ENCODE peak calls at places on chromosomes 1 and 21, in ten cellular contexts. One of them, this sample, is unnamed.

GRCh38 chr1:167791281-167792209 is 69.8 kb downstream of the MPZL1 start:
- DNase-seq in breast epithelium: no peak
- DNase-seq in ovary: peak; percentile 78
- DNase-seq in tibial nerve: peak; percentile 76
- DNase-seq in Peyer's patch: peak; percentile 68
- DNase-seq in spleen: no peak
- DNase-seq in K562: no peak
- DNase-seq in transverse colon: peak; percentile 36
- DNase-seq in heart left ventricle: no peak
- DNase-seq in vagina: peak; percentile 95
- DNase-seq in this sample: peak; percentile 29

GRCh38 chr1:27868932-27869718 is 3.2 kb upstream of the THEMIS2 start:
- DNase-seq in breast epithelium: no peak
- DNase-seq in ovary: no peak
- DNase-seq in tibial nerve: no peak
- DNase-seq in Peyer's patch: peak; percentile 89
- DNase-seq in spleen: peak; percentile 91
- DNase-seq in K562: peak; percentile 57
- DNase-seq in transverse colon: peak; percentile 60
- DNase-seq in heart left ventricle: no peak
- DNase-seq in vagina: no peak
- DNase-seq in this sample: no peak

GRCh38 chr21:34255073-34255472 is 108.7 kb upstream of the KCNE2 start:
- DNase-seq in breast epithelium: no peak
- DNase-seq in ovary: no peak
- DNase-seq in tibial nerve: no peak
- DNase-seq in Peyer's patch: no peak
- DNase-seq in spleen: no peak
- DNase-seq in K562: no peak
- DNase-seq in transverse colon: no peak
- DNase-seq in heart left ventricle: no peak
- DNase-seq in vagina: no peak
- DNase-seq in this sample: no peak

GRCh38 chr1:6267686-6268281 is 6.9 kb upstream of the GPR153 start:
- DNase-seq in breast epithelium: no peak
- DNase-seq in ovary: no peak
- DNase-seq in tibial nerve: no peak
- DNase-seq in Peyer's patch: no peak
- DNase-seq in spleen: no peak
- DNase-seq in K562: no peak
- DNase-seq in transverse colon: no peak
- DNase-seq in heart left ventricle: no peak
- DNase-seq in vagina: no peak
- DNase-seq in this sample: no peak

GRCh38 chr21:29258626-29259335 is 39.9 kb upstream of the BACH1 start:
- DNase-seq in breast epithelium: no peak
- DNase-seq in ovary: no peak
- DNase-seq in tibial nerve: no peak
- DNase-seq in Peyer's patch: no peak
- DNase-seq in spleen: no peak
- DNase-seq in K562: no peak
- DNase-seq in transverse colon: no peak
- DNase-seq in heart left ventricle: no peak
- DNase-seq in vagina: no peak
- DNase-seq in this sample: no peak

GRCh38 chr1:1124786-1125642 is 9.1 kb upstream of the C1orf159 start:
- DNase-seq in breast epithelium: no peak
- DNase-seq in ovary: no peak
- DNase-seq in tibial nerve: no peak
- DNase-seq in Peyer's patch: peak; percentile 89
- DNase-seq in spleen: no peak
- DNase-seq in K562: no peak
- DNase-seq in transverse colon: peak; percentile 92
- DNase-seq in heart left ventricle: no peak
- DNase-seq in vagina: no peak
- DNase-seq in this sample: peak; percentile 80

GRCh38 chr1:163069142-163069541 is at the start of gene RGS4:
- DNase-seq in breast epithelium: no peak
- DNase-seq in ovary: peak; percentile 57
- DNase-seq in tibial nerve: peak; percentile 18
- DNase-seq in Peyer's patch: no peak
- DNase-seq in spleen: no peak
- DNase-seq in K562: peak; percentile 4
- DNase-seq in transverse colon: peak; percentile 8
- DNase-seq in heart left ventricle: peak; percentile 62
- DNase-seq in vagina: no peak
- DNase-seq in this sample: peak; percentile 31

GRCh38 chr1:33659641-33660040 is 187.2 kb downstream of the ZSCAN20 start:
- DNase-seq in breast epithelium: no peak
- DNase-seq in ovary: no peak
- DNase-seq in tibial nerve: no peak
- DNase-seq in Peyer's patch: no peak
- DNase-seq in spleen: no peak
- DNase-seq in K562: no peak
- DNase-seq in transverse colon: no peak
- DNase-seq in heart left ventricle: no peak
- DNase-seq in vagina: no peak
- DNase-seq in this sample: no peak

GRCh38 chr1:157700711-157701110 is at the start of gene FCRL3:
- DNase-seq in breast epithelium: no peak
- DNase-seq in ovary: no peak
- DNase-seq in tibial nerve: no peak
- DNase-seq in Peyer's patch: no peak
- DNase-seq in spleen: no peak
- DNase-seq in K562: no peak
- DNase-seq in transverse colon: no peak
- DNase-seq in heart left ventricle: no peak
- DNase-seq in vagina: no peak
- DNase-seq in this sample: no peak

GRCh38 chr1:207844374-207844773 is 66.6 kb downstream of the CD34 start:
- DNase-seq in breast epithelium: no peak
- DNase-seq in ovary: no peak
- DNase-seq in tibial nerve: no peak
- DNase-seq in Peyer's patch: no peak
- DNase-seq in spleen: no peak
- DNase-seq in K562: no peak
- DNase-seq in transverse colon: no peak
- DNase-seq in heart left ventricle: no peak
- DNase-seq in vagina: no peak
- DNase-seq in this sample: no peak

DNA sequence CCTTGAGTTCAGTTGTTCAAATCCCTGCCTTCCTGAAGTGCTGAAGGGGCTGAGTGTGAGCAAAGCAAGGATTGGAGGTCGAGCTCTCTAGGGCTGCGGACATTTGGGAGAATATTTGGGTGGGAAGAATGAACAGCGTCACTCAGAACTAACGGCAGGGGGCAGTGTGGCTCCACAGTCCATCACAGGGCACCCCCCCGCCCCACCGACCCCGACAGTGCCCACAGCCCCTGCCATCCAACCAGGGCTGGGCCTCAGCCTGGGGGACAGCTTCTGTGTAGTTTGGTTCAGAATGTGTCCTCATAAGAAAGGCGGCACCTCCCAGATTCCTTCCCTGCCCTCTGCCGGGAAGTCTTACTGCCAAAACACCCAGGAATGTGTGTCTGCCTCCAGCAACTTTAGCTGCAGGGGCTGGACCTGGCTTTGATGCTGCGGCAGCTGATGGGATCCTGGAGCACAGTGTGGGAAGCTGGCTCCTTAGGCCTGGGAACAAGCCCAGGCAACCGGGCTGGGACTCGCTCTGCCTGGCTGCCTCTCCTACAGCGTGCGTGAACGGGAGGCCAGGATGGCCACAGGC is 104.8 kb upstream of the TMPRSS2 start:
- DNase-seq in breast epithelium: peak; percentile 98
- DNase-seq in ovary: peak; percentile 75
- DNase-seq in tibial nerve: peak; percentile 76
- DNase-seq in Peyer's patch: peak; percentile 66
- DNase-seq in spleen: no peak
- DNase-seq in K562: peak; percentile 52
- DNase-seq in transverse colon: peak; percentile 57
- DNase-seq in heart left ventricle: peak; percentile 80
- DNase-seq in vagina: peak; percentile 97
- DNase-seq in this sample: peak; percentile 65
- TF ChIP-seq POLR2A in breast epithelium: no peak
- TF ChIP-seq POLR2A in ovary: no peak
- TF ChIP-seq POLR2A in tibial nerve: no peak
- TF ChIP-seq POLR2A in Peyer's patch: no peak
- TF ChIP-seq POLR2A in spleen: no peak
- TF ChIP-seq POLR2A in K562: no peak
- TF ChIP-seq POLR2A in transverse colon: no peak
- TF ChIP-seq POLR2A in heart left ventricle: no peak
- TF ChIP-seq POLR2A in vagina: no peak
- TF ChIP-seq POLR2A in this sample: no peak

GRCh38 chr1:81237531-81238528 is 562.9 kb upstream of the ADGRL2 start:
- DNase-seq in breast epithelium: no peak
- DNase-seq in ovary: no peak
- DNase-seq in tibial nerve: no peak
- DNase-seq in Peyer's patch: no peak
- DNase-seq in spleen: no peak
- DNase-seq in K562: no peak
- DNase-seq in transverse colon: no peak
- DNase-seq in heart left ventricle: no peak
- DNase-seq in vagina: no peak
- DNase-seq in this sample: no peak
- H3K4me3 ChIP-seq in breast epithelium: peak overlapping the region; percentile 3
- H3K4me3 ChIP-seq in ovary: peak overlapping the region; percentile 18
- H3K4me3 ChIP-seq in tibial nerve: no peak overlapping the region
- H3K4me3 ChIP-seq in Peyer's patch: no peak overlapping the region
- H3K4me3 ChIP-seq in spleen: no peak overlapping the region
- H3K4me3 ChIP-seq in K562: no peak overlapping the region
- H3K4me3 ChIP-seq in transverse colon: peak overlapping the region; percentile 0
- H3K4me3 ChIP-seq in heart left ventricle: peak overlapping the region; percentile 8
- H3K4me3 ChIP-seq in vagina: no peak overlapping the region
- H3K4me3 ChIP-seq in this sample: peak overlapping the region; percentile 34

GRCh38 chr1:10675813-10676212 is 120.6 kb downstream of the CASZ1 start:
- DNase-seq in breast epithelium: no peak
- DNase-seq in ovary: no peak
- DNase-seq in tibial nerve: no peak
- DNase-seq in Peyer's patch: no peak
- DNase-seq in spleen: no peak
- DNase-seq in K562: no peak
- DNase-seq in transverse colon: peak; percentile 38
- DNase-seq in heart left ventricle: no peak
- DNase-seq in vagina: no peak
- DNase-seq in this sample: no peak

GRCh38 chr1:10678852-10679251 is 117.6 kb downstream of the CASZ1 start:
- DNase-seq in breast epithelium: no peak
- DNase-seq in ovary: no peak
- DNase-seq in tibial nerve: no peak
- DNase-seq in Peyer's patch: no peak
- DNase-seq in spleen: no peak
- DNase-seq in K562: no peak
- DNase-seq in transverse colon: no peak
- DNase-seq in heart left ventricle: no peak
- DNase-seq in vagina: no peak
- DNase-seq in this sample: no peak

GRCh38 chr1:10676987-10677386 is 119.5 kb downstream of the CASZ1 start:
- DNase-seq in breast epithelium: no peak
- DNase-seq in ovary: no peak
- DNase-seq in tibial nerve: no peak
- DNase-seq in Peyer's patch: no peak
- DNase-seq in spleen: no peak
- DNase-seq in K562: no peak
- DNase-seq in transverse colon: no peak
- DNase-seq in heart left ventricle: no peak
- DNase-seq in vagina: no peak
- DNase-seq in this sample: no peak

GRCh38 chr1:10678395-10678794 is 118.1 kb downstream of the CASZ1 start:
- DNase-seq in breast epithelium: no peak
- DNase-seq in ovary: no peak
- DNase-seq in tibial nerve: no peak
- DNase-seq in Peyer's patch: no peak
- DNase-seq in spleen: no peak
- DNase-seq in K562: no peak
- DNase-seq in transverse colon: no peak
- DNase-seq in heart left ventricle: no peak
- DNase-seq in vagina: no peak
- DNase-seq in this sample: no peak

DNA sequence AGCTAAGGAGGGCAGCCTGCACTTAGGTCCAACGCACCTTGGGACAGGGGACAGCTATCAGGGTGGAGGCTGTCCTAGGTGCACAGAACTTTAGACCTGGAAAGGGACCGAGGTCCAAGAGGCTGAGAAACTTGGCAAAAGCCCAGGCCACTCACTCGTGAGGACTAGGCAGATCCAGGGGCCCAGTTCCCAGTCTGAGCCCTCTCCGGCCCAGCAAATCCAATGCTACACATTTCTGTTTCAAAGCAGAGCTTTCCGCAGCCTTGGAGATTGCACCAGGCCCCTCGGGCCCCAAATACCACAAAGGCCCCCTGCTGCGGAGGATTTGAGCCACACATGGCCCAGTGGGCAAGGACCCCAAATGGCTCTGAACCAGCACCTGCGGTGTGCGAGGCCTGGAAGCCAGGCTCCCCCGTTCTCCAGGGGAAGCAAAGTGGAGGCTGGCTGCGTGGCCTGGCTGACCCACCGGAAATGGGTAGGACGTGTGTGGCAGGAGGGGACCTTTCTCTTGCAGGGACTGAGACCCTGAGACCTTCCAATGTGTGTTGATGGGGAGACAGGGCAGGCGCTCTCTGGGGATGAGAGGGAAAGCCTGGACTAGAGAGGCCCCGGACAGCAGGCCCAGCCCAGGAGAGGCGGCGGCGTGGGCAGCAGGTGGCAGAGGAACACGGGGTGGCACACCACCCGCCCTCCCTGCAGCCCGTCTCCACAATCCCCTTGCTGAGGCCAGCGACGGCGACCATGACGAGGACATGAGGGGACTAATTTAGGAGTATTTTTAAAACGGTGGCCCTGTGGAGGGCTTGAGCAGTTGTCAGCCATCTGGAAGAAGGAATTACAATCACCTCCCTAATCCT is 118.7 kb downstream of the CASZ1 start:
- DNase-seq in breast epithelium: no peak
- DNase-seq in ovary: no peak
- DNase-seq in tibial nerve: no peak
- DNase-seq in Peyer's patch: peak; percentile 88
- DNase-seq in spleen: no peak
- DNase-seq in K562: no peak
- DNase-seq in transverse colon: peak; percentile 77
- DNase-seq in heart left ventricle: no peak
- DNase-seq in vagina: no peak
- DNase-seq in this sample: peak; percentile 90
- H3K27ac ChIP-seq in breast epithelium: peak overlapping the region; percentile 64
- H3K27ac ChIP-seq in ovary: no peak overlapping the region
- H3K27ac ChIP-seq in tibial nerve: no peak overlapping the region
- H3K27ac ChIP-seq in Peyer's patch: peak overlapping the region; percentile 83
- H3K27ac ChIP-seq in spleen: no peak overlapping the region
- H3K27ac ChIP-seq in K562: no peak overlapping the region
- H3K27ac ChIP-seq in transverse colon: peak overlapping the region; percentile 94
- H3K27ac ChIP-seq in heart left ventricle: peak overlapping the region; percentile 64
- H3K27ac ChIP-seq in vagina: no peak overlapping the region
- H3K27ac ChIP-seq in this sample: peak overlapping the region; percentile 96

DNA sequence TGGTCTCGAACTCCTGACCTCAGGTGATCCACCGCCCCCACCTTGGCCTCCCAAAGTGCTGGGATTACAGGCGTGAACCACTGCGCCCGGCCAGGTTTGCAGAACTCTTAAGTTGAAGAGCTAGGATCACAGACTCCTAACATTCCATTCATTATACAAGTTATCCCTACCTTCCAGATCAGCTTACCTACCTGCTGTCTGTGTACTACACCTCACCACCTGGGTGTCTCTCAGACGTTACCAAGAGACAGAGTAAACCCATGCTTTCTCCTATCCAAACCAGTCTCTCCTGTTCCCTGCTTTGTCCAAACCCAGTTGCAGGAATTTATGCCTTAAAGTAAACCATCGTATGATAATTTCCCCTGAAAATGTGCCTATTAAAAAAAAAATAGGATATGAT is 123.0 kb upstream of the L1TD1 start:
- DNase-seq in breast epithelium: no peak
- DNase-seq in ovary: no peak
- DNase-seq in tibial nerve: no peak
- DNase-seq in Peyer's patch: no peak
- DNase-seq in spleen: no peak
- DNase-seq in K562: no peak
- DNase-seq in transverse colon: no peak
- DNase-seq in heart left ventricle: no peak
- DNase-seq in vagina: no peak
- DNase-seq in this sample: no peak
- TF ChIP-seq POLR2A in breast epithelium: no peak
- TF ChIP-seq POLR2A in ovary: no peak
- TF ChIP-seq POLR2A in tibial nerve: no peak
- TF ChIP-seq POLR2A in Peyer's patch: no peak
- TF ChIP-seq POLR2A in spleen: no peak
- TF ChIP-seq POLR2A in K562: no peak
- TF ChIP-seq POLR2A in transverse colon: no peak
- TF ChIP-seq POLR2A in heart left ventricle: no peak
- TF ChIP-seq POLR2A in vagina: no peak
- TF ChIP-seq POLR2A in this sample: no peak